ENCODE peak calls at places on chromosomes 1 and 21, in ten cellular contexts. One of them, this sample, is unnamed.

GRCh38 chr1:28812669-28813468 is 899 bp downstream of the OPRD1 start:
- DNase-seq in left ventricle myocardium inferior: no peak
- DNase-seq in astrocyte: no peak
- DNase-seq in AG04450: no peak
- DNase-seq in GM23248: no peak
- DNase-seq in stomach: no peak
- DNase-seq in hepatocyte: no peak
- DNase-seq in lung: no peak
- DNase-seq in body of pancreas: no peak
- DNase-seq in tibial nerve: no peak
- DNase-seq in this sample: no peak

GRCh38 chr1:7207875-7208646 is 422.8 kb downstream of the CAMTA1 start:
- DNase-seq in left ventricle myocardium inferior: no peak
- DNase-seq in astrocyte: peak
- DNase-seq in AG04450: no peak
- DNase-seq in GM23248: peak
- DNase-seq in stomach: peak
- DNase-seq in hepatocyte: peak
- DNase-seq in lung: no peak
- DNase-seq in body of pancreas: peak
- DNase-seq in tibial nerve: no peak
- DNase-seq in this sample: no peak

GRCh38 chr1:8427986-8428385 is 110.1 kb downstream of the SLC45A1 start:
- DNase-seq in left ventricle myocardium inferior: no peak
- DNase-seq in astrocyte: no peak
- DNase-seq in AG04450: no peak
- DNase-seq in GM23248: no peak
- DNase-seq in stomach: no peak
- DNase-seq in hepatocyte: no peak
- DNase-seq in lung: no peak
- DNase-seq in body of pancreas: no peak
- DNase-seq in tibial nerve: no peak
- DNase-seq in this sample: no peak

GRCh38 chr1:54442185-54442584 is 36.0 kb upstream of the SSBP3 start:
- DNase-seq in left ventricle myocardium inferior: no peak
- DNase-seq in astrocyte: no peak
- DNase-seq in AG04450: no peak
- DNase-seq in GM23248: no peak
- DNase-seq in stomach: no peak
- DNase-seq in hepatocyte: no peak
- DNase-seq in lung: no peak
- DNase-seq in body of pancreas: no peak
- DNase-seq in tibial nerve: no peak
- DNase-seq in this sample: no peak

GRCh38 chr21:44592446-44593365 is at the start of gene KRTAP10-6:
- DNase-seq in left ventricle myocardium inferior: no peak
- DNase-seq in astrocyte: no peak
- DNase-seq in AG04450: no peak
- DNase-seq in GM23248: no peak
- DNase-seq in stomach: no peak
- DNase-seq in hepatocyte: no peak
- DNase-seq in lung: no peak
- DNase-seq in body of pancreas: no peak
- DNase-seq in tibial nerve: no peak
- DNase-seq in this sample: no peak

GRCh38 chr1:58576727-58577675 is at the start of gene TACSTD2:
- DNase-seq in left ventricle myocardium inferior: peak
- DNase-seq in astrocyte: no peak
- DNase-seq in AG04450: no peak
- DNase-seq in GM23248: peak
- DNase-seq in stomach: peak
- DNase-seq in hepatocyte: peak
- DNase-seq in lung: peak
- DNase-seq in body of pancreas: peak
- DNase-seq in tibial nerve: no peak
- DNase-seq in this sample: no peak

GRCh38 chr1:214823311-214824117 is 220.5 kb downstream of the CENPF start:
- DNase-seq in left ventricle myocardium inferior: no peak
- DNase-seq in astrocyte: no peak
- DNase-seq in AG04450: no peak
- DNase-seq in GM23248: no peak
- DNase-seq in stomach: no peak
- DNase-seq in hepatocyte: no peak
- DNase-seq in lung: no peak
- DNase-seq in body of pancreas: no peak
- DNase-seq in tibial nerve: no peak
- DNase-seq in this sample: no peak

GRCh38 chr1:220203816-220204215 is 68.4 kb downstream of the RAB3GAP2 start:
- DNase-seq in left ventricle myocardium inferior: no peak
- DNase-seq in astrocyte: no peak
- DNase-seq in AG04450: no peak
- DNase-seq in GM23248: no peak
- DNase-seq in stomach: no peak
- DNase-seq in hepatocyte: no peak
- DNase-seq in lung: no peak
- DNase-seq in body of pancreas: no peak
- DNase-seq in tibial nerve: no peak
- DNase-seq in this sample: no peak

GRCh38 chr21:25903599-25903998 is 168.8 kb downstream of the GABPA start:
- DNase-seq in left ventricle myocardium inferior: no peak
- DNase-seq in astrocyte: no peak
- DNase-seq in AG04450: no peak
- DNase-seq in GM23248: no peak
- DNase-seq in stomach: no peak
- DNase-seq in hepatocyte: no peak
- DNase-seq in lung: no peak
- DNase-seq in body of pancreas: no peak
- DNase-seq in tibial nerve: no peak
- DNase-seq in this sample: no peak

GRCh38 chr1:102640312-102640711 is 468.0 kb downstream of the COL11A1 start:
- DNase-seq in left ventricle myocardium inferior: no peak
- DNase-seq in astrocyte: no peak
- DNase-seq in AG04450: no peak
- DNase-seq in GM23248: no peak
- DNase-seq in stomach: no peak
- DNase-seq in hepatocyte: no peak
- DNase-seq in lung: no peak
- DNase-seq in body of pancreas: no peak
- DNase-seq in tibial nerve: no peak
- DNase-seq in this sample: no peak

GRCh38 chr1:94816030-94816429 is 4.1 kb upstream of the SLC44A3 start:
- DNase-seq in left ventricle myocardium inferior: no peak
- DNase-seq in astrocyte: no peak
- DNase-seq in AG04450: no peak
- DNase-seq in GM23248: no peak
- DNase-seq in stomach: no peak
- DNase-seq in hepatocyte: no peak
- DNase-seq in lung: no peak
- DNase-seq in body of pancreas: no peak
- DNase-seq in tibial nerve: no peak
- DNase-seq in this sample: no peak

GRCh38 chr1:94819584-94819944 is 593 bp upstream of the SLC44A3 start:
- DNase-seq in left ventricle myocardium inferior: no peak
- DNase-seq in astrocyte: no peak
- DNase-seq in AG04450: no peak
- DNase-seq in GM23248: no peak
- DNase-seq in stomach: no peak
- DNase-seq in hepatocyte: no peak
- DNase-seq in lung: no peak
- DNase-seq in body of pancreas: no peak
- DNase-seq in tibial nerve: no peak
- DNase-seq in this sample: no peak

GRCh38 chr1:94820918-94821317 is 761 bp downstream of the SLC44A3 start:
- DNase-seq in left ventricle myocardium inferior: no peak
- DNase-seq in astrocyte: no peak
- DNase-seq in AG04450: no peak
- DNase-seq in GM23248: no peak
- DNase-seq in stomach: no peak
- DNase-seq in hepatocyte: no peak
- DNase-seq in lung: no peak
- DNase-seq in body of pancreas: no peak
- DNase-seq in tibial nerve: no peak
- DNase-seq in this sample: no peak

GRCh38 chr1:94819945-94820746 is at the start of gene SLC44A3:
- DNase-seq in left ventricle myocardium inferior: peak
- DNase-seq in astrocyte: peak
- DNase-seq in AG04450: no peak
- DNase-seq in GM23248: peak
- DNase-seq in stomach: peak
- DNase-seq in hepatocyte: peak
- DNase-seq in lung: peak
- DNase-seq in body of pancreas: peak
- DNase-seq in tibial nerve: no peak
- DNase-seq in this sample: no peak

DNA sequence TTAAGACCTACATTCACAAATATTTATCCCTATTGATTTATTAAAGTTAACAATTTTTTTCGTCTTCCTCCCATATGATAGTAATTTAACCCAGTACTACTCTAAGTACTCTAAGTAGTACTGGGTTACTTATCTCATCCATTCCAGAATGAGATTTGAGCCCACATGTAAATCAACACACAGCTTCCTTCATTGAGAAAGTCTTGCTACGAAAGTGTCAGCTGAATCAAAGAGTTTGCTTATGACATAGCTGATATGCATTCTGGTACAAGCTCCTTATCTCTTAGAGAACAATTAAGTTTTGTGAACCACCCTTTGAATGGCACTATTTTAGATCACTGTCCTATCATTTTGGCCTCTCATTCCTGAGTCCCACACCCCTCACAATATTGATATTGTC is 2.5 kb upstream of the SLC44A3 start:
- DNase-seq in left ventricle myocardium inferior: no peak
- DNase-seq in astrocyte: no peak
- DNase-seq in AG04450: no peak
- DNase-seq in GM23248: no peak
- DNase-seq in stomach: no peak
- DNase-seq in hepatocyte: no peak
- DNase-seq in lung: no peak
- DNase-seq in body of pancreas: no peak
- DNase-seq in tibial nerve: no peak
- DNase-seq in this sample: no peak
- H3K27ac ChIP-seq in left ventricle myocardium inferior: no peak
- H3K27ac ChIP-seq in astrocyte: no peak
- H3K27ac ChIP-seq in AG04450: no peak
- H3K27ac ChIP-seq in GM23248: no peak
- H3K27ac ChIP-seq in stomach: no peak
- H3K27ac ChIP-seq in hepatocyte: peak
- H3K27ac ChIP-seq in lung: no peak
- H3K27ac ChIP-seq in body of pancreas: no peak
- H3K27ac ChIP-seq in tibial nerve: no peak
- H3K27ac ChIP-seq in this sample: no peak

DNA sequence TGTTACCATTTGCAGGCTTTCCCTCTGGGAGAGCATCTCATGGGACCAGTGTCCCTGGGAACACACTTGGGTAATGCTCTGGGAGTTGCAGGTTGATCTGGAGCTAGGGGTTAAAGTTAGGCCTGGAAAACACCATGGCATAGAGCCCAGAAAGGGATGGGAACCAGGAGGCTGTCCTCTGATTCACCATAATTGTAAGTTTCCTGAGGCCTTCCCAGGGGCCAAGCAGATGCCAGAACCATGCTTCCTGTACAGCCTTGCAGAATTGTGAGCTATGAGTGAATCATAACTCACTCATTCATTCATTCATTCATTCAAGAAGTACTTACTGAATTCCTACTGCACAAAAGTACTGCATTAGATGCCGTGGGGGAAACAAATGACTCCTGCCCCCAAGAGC is 50.0 kb downstream of the LACTBL1 start:
- DNase-seq in left ventricle myocardium inferior: no peak
- DNase-seq in astrocyte: no peak
- DNase-seq in AG04450: no peak
- DNase-seq in GM23248: no peak
- DNase-seq in stomach: no peak
- DNase-seq in hepatocyte: no peak
- DNase-seq in lung: no peak
- DNase-seq in body of pancreas: no peak
- DNase-seq in tibial nerve: no peak
- DNase-seq in this sample: no peak
- H3K4me3 ChIP-seq in left ventricle myocardium inferior: no peak
- H3K4me3 ChIP-seq in astrocyte: no peak
- H3K4me3 ChIP-seq in AG04450: no peak
- H3K4me3 ChIP-seq in GM23248: no peak
- H3K4me3 ChIP-seq in stomach: no peak
- H3K4me3 ChIP-seq in hepatocyte: no peak
- H3K4me3 ChIP-seq in lung: no peak
- H3K4me3 ChIP-seq in body of pancreas: no peak
- H3K4me3 ChIP-seq in tibial nerve: no peak
- H3K4me3 ChIP-seq in this sample: no peak

GRCh38 chr21:34890724-34891609 is 158.1 kb downstream of the RUNX1 start:
- DNase-seq in left ventricle myocardium inferior: peak
- DNase-seq in astrocyte: peak
- DNase-seq in AG04450: no peak
- DNase-seq in GM23248: peak
- DNase-seq in stomach: no peak
- DNase-seq in hepatocyte: peak
- DNase-seq in lung: no peak
- DNase-seq in body of pancreas: peak
- DNase-seq in tibial nerve: no peak
- DNase-seq in this sample: no peak

GRCh38 chr21:34889287-34889536 is 159.9 kb downstream of the RUNX1 start:
- DNase-seq in left ventricle myocardium inferior: peak
- DNase-seq in astrocyte: peak
- DNase-seq in AG04450: no peak
- DNase-seq in GM23248: peak
- DNase-seq in stomach: peak
- DNase-seq in hepatocyte: peak
- DNase-seq in lung: peak
- DNase-seq in body of pancreas: no peak
- DNase-seq in tibial nerve: no peak
- DNase-seq in this sample: peak

GRCh38 chr21:34891610-34891943 is 157.5 kb downstream of the RUNX1 start:
- DNase-seq in left ventricle myocardium inferior: no peak
- DNase-seq in astrocyte: no peak
- DNase-seq in AG04450: no peak
- DNase-seq in GM23248: no peak
- DNase-seq in stomach: no peak
- DNase-seq in hepatocyte: no peak
- DNase-seq in lung: no peak
- DNase-seq in body of pancreas: no peak
- DNase-seq in tibial nerve: no peak
- DNase-seq in this sample: no peak

GRCh38 chr21:34889537-34890257 is 159.4 kb downstream of the RUNX1 start:
- DNase-seq in left ventricle myocardium inferior: peak
- DNase-seq in astrocyte: peak
- DNase-seq in AG04450: no peak
- DNase-seq in GM23248: peak
- DNase-seq in stomach: peak
- DNase-seq in hepatocyte: peak
- DNase-seq in lung: peak
- DNase-seq in body of pancreas: peak
- DNase-seq in tibial nerve: peak
- DNase-seq in this sample: peak

GRCh38 chr21:34890258-34890723 is 158.8 kb downstream of the RUNX1 start:
- DNase-seq in left ventricle myocardium inferior: no peak
- DNase-seq in astrocyte: no peak
- DNase-seq in AG04450: no peak
- DNase-seq in GM23248: no peak
- DNase-seq in stomach: no peak
- DNase-seq in hepatocyte: no peak
- DNase-seq in lung: peak
- DNase-seq in body of pancreas: no peak
- DNase-seq in tibial nerve: no peak
- DNase-seq in this sample: no peak
- H3K27ac ChIP-seq in left ventricle myocardium inferior: peak
- H3K27ac ChIP-seq in astrocyte: peak
- H3K27ac ChIP-seq in AG04450: peak
- H3K27ac ChIP-seq in GM23248: peak
- H3K27ac ChIP-seq in stomach: peak
- H3K27ac ChIP-seq in hepatocyte: peak
- H3K27ac ChIP-seq in lung: no peak
- H3K27ac ChIP-seq in body of pancreas: peak
- H3K27ac ChIP-seq in tibial nerve: peak
- H3K27ac ChIP-seq in this sample: no peak

GRCh38 chr1:234730542-234731370 is 120.8 kb upstream of the IRF2BP2 start:
- DNase-seq in left ventricle myocardium inferior: no peak
- DNase-seq in astrocyte: no peak
- DNase-seq in AG04450: no peak
- DNase-seq in GM23248: no peak
- DNase-seq in stomach: no peak
- DNase-seq in hepatocyte: no peak
- DNase-seq in lung: no peak
- DNase-seq in body of pancreas: no peak
- DNase-seq in tibial nerve: no peak
- DNase-seq in this sample: peak
- H3K4me3 ChIP-seq in left ventricle myocardium inferior: no peak
- H3K4me3 ChIP-seq in astrocyte: no peak
- H3K4me3 ChIP-seq in AG04450: no peak
- H3K4me3 ChIP-seq in GM23248: no peak
- H3K4me3 ChIP-seq in stomach: no peak
- H3K4me3 ChIP-seq in hepatocyte: no peak
- H3K4me3 ChIP-seq in lung: no peak
- H3K4me3 ChIP-seq in body of pancreas: no peak
- H3K4me3 ChIP-seq in tibial nerve: no peak
- H3K4me3 ChIP-seq in this sample: no peak

This sample was measured in CD8-positive, alpha-beta T cell.